ENCODE peak calls at places on chromosomes 11 and 22, in seven cellular contexts. J, T, R, K, I, C and Q are unnamed samples.

GRCh38 chr11:121958978-121959340 is 157.1 kb downstream of the BLID start:
- DNase-seq in K (no peak), R (no peak), T (no peak), I (peak; percentile 21), J (no peak), C (no peak), Q (no peak)

GRCh38 chr11:30314625-30315024 is 8.3 kb upstream of the ARL14EP start:
- DNase-seq in I (peak; percentile 34), R (no peak), K (no peak), C (no peak), J (no peak), T (no peak), Q (no peak)

GRCh38 chr11:84522331-84522730 is 1104.8 kb downstream of the DLG2 start:
- DNase-seq in I (no peak), J (no peak), C (no peak), R (no peak), K (no peak), T (no peak), Q (no peak)

GRCh38 chr22:50027639-50028537 is 15.3 kb upstream of the IL17REL start:
- DNase-seq in K (no peak), R (peak; percentile 79), J (peak; percentile 8), T (no peak), I (peak; percentile 13), C (no peak), Q (no peak)

GRCh38 chr11:77074205-77074604 is 7.4 kb downstream of the CAPN5 start:
- DNase-seq in I (no peak), T (no peak), R (no peak), J (peak; percentile 77), C (peak; percentile 54), K (peak; percentile 43), Q (peak; percentile 40)

GRCh38 chr22:46697811-46698515 is 40.1 kb downstream of the CERK start:
- DNase-seq in C (no peak), R (no peak), T (no peak), J (no peak), K (no peak), I (no peak), Q (no peak)

GRCh38 chr11:35470616-35471015 is 51.3 kb upstream of the SLC1A2 start:
- DNase-seq in J (no peak), I (no peak), R (no peak), C (no peak), T (no peak), K (no peak), Q (no peak)

GRCh38 chr11:13955971-13956421 is 6.5 kb upstream of the SPON1 start:
- DNase-seq in T (peak; percentile 56), R (no peak), K (peak; percentile 85), J (peak; percentile 64), C (peak; percentile 85), I (peak; percentile 71), Q (peak; percentile 63)

GRCh38 chr22:36741204-36741793 is 34.6 kb downstream of the IFT27 start:
- DNase-seq in T (no peak), K (peak; percentile 75), I (no peak), J (no peak), R (peak; percentile 24), C (peak; percentile 27), Q (no peak)

GRCh38 chr11:61152816-61153592 is 8.2 kb downstream of the VPS37C start:
- DNase-seq in K (no peak), T (no peak), J (no peak), I (peak; percentile 70), R (no peak), C (no peak), Q (no peak)

GRCh38 chr11:120344302-120345004 is 8.2 kb downstream of the ARHGEF12 start:
- DNase-seq in C (no peak), R (no peak), T (peak; percentile 43), K (no peak), I (peak; percentile 43), J (peak; percentile 18), Q (no peak)

GRCh38 chr11:6655790-6656580 is at the start of gene DCHS1:
- DNase-seq in R (no peak), I (no peak), J (peak; percentile 26), K (peak; percentile 77), C (no peak), T (no peak), Q (no peak)

GRCh38 chr11:40215605-40216004 is 1243.8 kb downstream of the LRRC4C start:
- DNase-seq in C (no peak), K (no peak), T (no peak), R (no peak), J (no peak), I (no peak), Q (no peak)

GRCh38 chr11:127451852-127452251 is 451.3 kb upstream of the KIRREL3 start:
- DNase-seq in T (no peak), K (no peak), R (no peak), I (no peak), J (no peak), C (no peak), Q (no peak)

GRCh38 chr22:37999640-38000272 is 15.4 kb upstream of the SOX10 start:
- DNase-seq in T (no peak), C (peak; percentile 57), R (no peak), I (peak; percentile 61), J (no peak), K (no peak), Q (peak; percentile 37)

GRCh38 chr11:117949062-117949461 is 19.9 kb upstream of the TMPRSS13 start:
- DNase-seq in R (no peak), T (no peak), J (no peak), K (no peak), C (no peak), I (no peak), Q (no peak)

GRCh38 chr11:71184421-71185210 is 67.8 kb downstream of the SHANK2 start:
- DNase-seq in T (no peak), R (peak; percentile 58), J (no peak), I (no peak), C (no peak), K (no peak), Q (no peak)

GRCh38 chr11:44950036-44950624 is 553 bp downstream of the TP53I11 start:
- DNase-seq in J (peak; percentile 58), C (peak; percentile 52), I (no peak), K (peak; percentile 85), R (no peak), T (peak; percentile 46), Q (peak; percentile 57)

GRCh38 chr11:125171974-125172373 is 7.4 kb downstream of the PKNOX2 start:
- DNase-seq in R (no peak), K (no peak), T (no peak), C (no peak), J (no peak), I (no peak), Q (no peak)

GRCh38 chr11:125170406-125171031 is 6.0 kb downstream of the PKNOX2 start:
- DNase-seq in I (peak; percentile 92), R (no peak), C (peak; percentile 63), J (no peak), K (peak; percentile 62), T (no peak), Q (peak; percentile 56)

GRCh38 chr11:125168875-125169537 is 4.5 kb downstream of the PKNOX2 start:
- DNase-seq in T (no peak), C (no peak), K (no peak), J (no peak), R (no peak), I (peak; percentile 31), Q (peak; percentile 34)

GRCh38 chr11:125167954-125168821 is 3.6 kb downstream of the PKNOX2 start:
- DNase-seq in I (peak; percentile 88), J (no peak), T (no peak), C (no peak), R (no peak), K (no peak), Q (peak; percentile 84)

GRCh38 chr11:125170001-125170405 is 5.5 kb downstream of the PKNOX2 start:
- DNase-seq in I (peak; percentile 19), K (no peak), R (no peak), C (no peak), J (no peak), T (no peak), Q (peak; percentile 32)
- H3K4me1 ChIP-seq in I (peaks cover 19% of the 10 kb centered on the region), K (peaks cover 27% of the 10 kb centered on the region), R (peaks cover 17% of the 10 kb centered on the region), C (peaks cover 16% of the 10 kb centered on the region), J (peaks cover 22% of the 10 kb centered on the region), T (peaks cover 7% of the 10 kb centered on the region), Q (peaks cover 91% of the 10 kb centered on the region)

GRCh38 chr11:116111546-116111945 is 607.3 kb upstream of the CADM1 start:
- DNase-seq in K (peak; percentile 10), R (no peak), C (peak; percentile 14), I (no peak), J (no peak), T (no peak), Q (no peak)

GRCh38 chr11:116110356-116110755 is 606.1 kb upstream of the CADM1 start:
- DNase-seq in J (no peak), K (no peak), C (peak; percentile 1), R (no peak), I (no peak), T (no peak), Q (no peak)

GRCh38 chr11:116112031-116112935 is 608.1 kb upstream of the CADM1 start:
- DNase-seq in C (peak; percentile 18), K (peak; percentile 26), R (no peak), J (no peak), I (no peak), T (no peak), Q (no peak)

GRCh38 chr11:116109228-116109627 is 605.0 kb upstream of the CADM1 start:
- DNase-seq in C (peak; percentile 49), K (peak; percentile 39), I (peak; percentile 44), T (no peak), J (no peak), R (no peak), Q (no peak)

DNA sequence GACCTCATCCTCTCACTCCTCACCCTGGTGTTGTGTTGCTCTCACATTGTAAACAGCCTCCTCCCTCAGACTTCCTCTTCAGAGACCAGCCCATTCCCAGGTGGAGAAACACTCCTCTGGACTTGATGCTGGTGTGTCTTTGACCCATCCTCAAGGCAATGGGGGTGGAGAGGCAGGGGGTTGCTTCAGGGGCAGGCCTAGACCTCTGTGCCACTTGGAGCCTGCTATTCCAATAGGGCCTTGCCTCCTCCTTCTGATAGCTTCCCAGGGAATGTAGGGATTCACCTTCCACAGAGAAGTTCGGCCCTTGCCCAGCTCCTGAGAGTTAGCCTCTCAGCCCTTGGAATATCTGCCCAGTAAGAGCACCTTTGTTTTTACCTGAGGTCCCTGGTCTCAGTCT is 606.6 kb upstream of the CADM1 start:
- DNase-seq in R (no peak), C (peak; percentile 10), I (no peak), T (no peak), J (no peak), K (peak; percentile 17), Q (no peak)
- H3K27me3 ChIP-seq in R (no peaks in the 10 kb centered on the region), C (no peaks in the 10 kb centered on the region), I (no peaks in the 10 kb centered on the region), T (no peaks in the 10 kb centered on the region), J (no peaks in the 10 kb centered on the region), K (peaks cover 9% of the 10 kb centered on the region), Q (no peaks in the 10 kb centered on the region)

GRCh38 chr11:94544832-94545640 is 1.3 kb downstream of the FUT4 start:
- DNase-seq in K (peak; percentile 79), J (peak; percentile 51), T (no peak), C (no peak), I (no peak), R (peak; percentile 81), Q (peak; percentile 65)
- H3K4me1 ChIP-seq in K (no peaks in the 10 kb centered on the region), J (peaks cover 48% of the 10 kb centered on the region), T (no peaks in the 10 kb centered on the region), C (peaks cover 32% of the 10 kb centered on the region), I (peaks cover 6% of the 10 kb centered on the region), R (peaks cover 62% of the 10 kb centered on the region), Q (peaks cover 53% of the 10 kb centered on the region)

DNA sequence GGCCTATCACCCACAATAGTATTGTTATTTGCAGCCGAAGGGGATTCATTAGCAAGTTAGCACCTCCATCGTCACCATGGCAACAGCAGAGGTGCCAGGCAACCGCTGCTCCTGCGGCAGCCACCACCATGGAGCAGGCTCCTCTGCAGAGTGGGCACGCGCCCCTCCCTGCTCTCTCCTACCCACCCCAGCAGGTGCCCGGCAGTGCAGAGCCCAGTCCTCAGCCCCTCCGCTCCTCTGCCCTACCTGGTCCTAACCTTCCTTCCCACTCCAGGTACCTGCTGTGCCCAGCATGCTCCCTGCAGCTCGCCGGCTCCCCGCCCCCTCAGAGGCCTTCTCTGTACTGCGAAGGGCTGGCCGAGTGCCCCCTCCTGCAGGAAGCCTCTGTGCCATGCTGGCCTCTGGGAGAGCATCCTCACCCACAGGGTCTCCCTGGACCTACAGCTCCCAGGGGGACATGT is 3.6 kb downstream of the DUSP8 start:
- DNase-seq in I (no peak), J (no peak), C (peak; percentile 80), T (no peak), K (peak; percentile 96), R (peak; percentile 76), Q (peak; percentile 63)
- H3K27me3 ChIP-seq in I (peaks cover 11% of the 10 kb centered on the region), J (peaks cover 2% of the 10 kb centered on the region), C (peaks cover 10% of the 10 kb centered on the region), T (no peaks in the 10 kb centered on the region), K (peaks cover 24% of the 10 kb centered on the region), R (peaks cover 15% of the 10 kb centered on the region), Q (no peaks in the 10 kb centered on the region)